ENCODE peak calls at places on chromosome 1, in seven cellular contexts. Z is psoas muscle, F is stomach, J is tibial artery, G is adrenal gland, B is brain microvascular endothelial cell, T is ovary. L is an unnamed sample.

GRCh38 chr1:203306970-203307541 is 1.7 kb downstream of the BTG2 start:
- DNase-seq in Z (no peak), F (peak), J (peak), G (no peak), B (no peak), T (peak), L (no peak)

GRCh38 chr1:196535727-196536126 is 72.5 kb downstream of the KCNT2 start:
- DNase-seq in Z (no peak), F (no peak), J (no peak), G (no peak), B (peak), T (peak), L (no peak)

GRCh38 chr1:113057006-113057405 is 16.0 kb upstream of the LRIG2 start:
- DNase-seq in Z (no peak), F (no peak), J (no peak), G (no peak), B (no peak), T (no peak), L (no peak)

GRCh38 chr1:26959722-26960624 is at the start of gene KDF1:
- DNase-seq in Z (no peak), F (peak), J (no peak), G (no peak), B (no peak), T (no peak), L (no peak)

GRCh38 chr1:70038025-70038424 is 167.4 kb downstream of the LRRC40 start:
- DNase-seq in Z (no peak), F (no peak), J (no peak), G (no peak), B (peak), T (no peak), L (no peak)

GRCh38 chr1:24652382-24652781 is 9.3 kb downstream of the SRRM1 start:
- DNase-seq in Z (no peak), F (no peak), J (no peak), G (no peak), B (no peak), T (no peak), L (no peak)

GRCh38 chr1:172719066-172719627 is 60.2 kb downstream of the FASLG start:
- DNase-seq in Z (no peak), F (no peak), J (no peak), G (no peak), B (no peak), T (no peak), L (no peak)

GRCh38 chr1:201299968-201300367 is 16.7 kb downstream of the PKP1 start:
- DNase-seq in Z (no peak), F (peak), J (no peak), G (peak), B (no peak), T (no peak), L (peak)

GRCh38 chr1:70318191-70318590 is 36.3 kb downstream of the ANKRD13C start:
- DNase-seq in Z (no peak), F (no peak), J (no peak), G (no peak), B (no peak), T (no peak), L (no peak)

GRCh38 chr1:186188004-186188539 is 187.0 kb downstream of the TPR start:
- DNase-seq in Z (no peak), F (no peak), J (no peak), G (no peak), B (peak), T (no peak), L (no peak)

GRCh38 chr1:224513787-224514209 is 79.2 kb upstream of the WDR26 start:
- DNase-seq in Z (peak), F (peak), J (peak), G (peak), B (peak), T (peak), L (peak)

GRCh38 chr1:206909883-206910318 is 11.8 kb downstream of the FCMR start:
- DNase-seq in Z (peak), F (no peak), J (peak), G (no peak), B (no peak), T (no peak), L (no peak)

GRCh38 chr1:200307755-200308066 is 102.1 kb downstream of the ZNF281 start:
- DNase-seq in Z (no peak), F (no peak), J (no peak), G (no peak), B (no peak), T (no peak), L (no peak)

GRCh38 chr1:151980287-151981177 is 13.1 kb downstream of the S100A10 start:
- DNase-seq in Z (peak), F (no peak), J (peak), G (peak), B (no peak), T (no peak), L (no peak)

GRCh38 chr1:192159769-192160168 is 1.5 kb downstream of the RGS18 start:
- DNase-seq in Z (no peak), F (no peak), J (no peak), G (no peak), B (no peak), T (no peak), L (no peak)

GRCh38 chr1:206897175-206897574 is at the start of gene IL24:
- DNase-seq in Z (no peak), F (peak), J (no peak), G (no peak), B (no peak), T (no peak), L (no peak)

GRCh38 chr1:119331915-119332314 is 36.7 kb upstream of the HAO2 start:
- DNase-seq in Z (no peak), F (no peak), J (no peak), G (no peak), B (no peak), T (no peak), L (no peak)

GRCh38 chr1:193540511-193540910 is 354.1 kb upstream of the B3GALT2 start:
- DNase-seq in Z (no peak), F (no peak), J (no peak), G (no peak), B (no peak), T (no peak), L (no peak)

GRCh38 chr1:63701187-63701586 is 72.6 kb upstream of the ROR1 start:
- DNase-seq in Z (no peak), F (peak), J (no peak), G (no peak), B (no peak), T (no peak), L (peak)

GRCh38 chr1:205354259-205354904 is 2.3 kb downstream of the KLHDC8A start:
- DNase-seq in Z (no peak), F (peak), J (no peak), G (peak), B (peak), T (peak), L (peak)

GRCh38 chr1:26582053-26582835 is 52.7 kb downstream of the RPS6KA1 start:
- DNase-seq in Z (no peak), F (no peak), J (no peak), G (no peak), B (no peak), T (no peak), L (no peak)

GRCh38 chr1:182631954-182632353 is 27.8 kb upstream of the RGS16 start:
- DNase-seq in Z (no peak), F (no peak), J (no peak), G (no peak), B (no peak), T (no peak), L (no peak)

GRCh38 chr1:240092301-240093119 is 827 bp downstream of the FMN2 start:
- DNase-seq in Z (no peak), F (no peak), J (no peak), G (peak), B (peak), T (peak), L (no peak)

GRCh38 chr1:90204036-90204594 is 209.2 kb downstream of the ZNF326 start:
- DNase-seq in Z (no peak), F (no peak), J (no peak), G (no peak), B (no peak), T (no peak), L (no peak)

GRCh38 chr1:158112994-158113758 is 67.5 kb upstream of the CD1D start:
- DNase-seq in Z (no peak), F (no peak), J (no peak), G (peak), B (no peak), T (peak), L (peak)

GRCh38 chr1:9119745-9120144 is 9.2 kb downstream of the GPR157 start:
- DNase-seq in Z (no peak), F (no peak), J (no peak), G (no peak), B (no peak), T (no peak), L (no peak)

GRCh38 chr1:42214447-42214871 is 49.9 kb upstream of the GUCA2A start:
- DNase-seq in Z (no peak), F (peak), J (no peak), G (no peak), B (peak), T (no peak), L (no peak)

GRCh38 chr1:53508991-53509663 is 49.9 kb downstream of the DMRTB1 start:
- DNase-seq in Z (no peak), F (no peak), J (no peak), G (peak), B (no peak), T (no peak), L (peak)

GRCh38 chr1:230026572-230026971 is 40.5 kb upstream of the GALNT2 start:
- DNase-seq in Z (no peak), F (no peak), J (no peak), G (no peak), B (no peak), T (no peak), L (no peak)

GRCh38 chr1:42183646-42184268 is 19.2 kb upstream of the GUCA2A start:
- DNase-seq in Z (no peak), F (no peak), J (no peak), G (no peak), B (no peak), T (no peak), L (no peak)

GRCh38 chr1:155978973-155979429 is 654 bp upstream of the ARHGEF2 start:
- DNase-seq in Z (no peak), F (no peak), J (no peak), G (no peak), B (no peak), T (no peak), L (no peak)

GRCh38 chr1:53681647-53682368 is 57.2 kb downstream of the GLIS1 start:
- DNase-seq in Z (peak), F (peak), J (no peak), G (peak), B (no peak), T (peak), L (peak)

GRCh38 chr1:235584973-235585372 is 64.6 kb downstream of the GNG4 start:
- DNase-seq in Z (no peak), F (no peak), J (no peak), G (no peak), B (no peak), T (no peak), L (no peak)

GRCh38 chr1:160309183-160309535 is 24.2 kb upstream of the PEX19 start:
- DNase-seq in Z (no peak), F (no peak), J (no peak), G (no peak), B (peak), T (no peak), L (no peak)

GRCh38 chr1:98025858-98026257 is 105.0 kb upstream of the DPYD start:
- DNase-seq in Z (no peak), F (no peak), J (no peak), G (no peak), B (no peak), T (no peak), L (no peak)

GRCh38 chr1:115317101-115318012 is 20.7 kb downstream of the NGF start:
- DNase-seq in Z (no peak), F (peak), J (no peak), G (no peak), B (no peak), T (no peak), L (no peak)

GRCh38 chr1:153540394-153541361 is at the start of gene S100A5:
- DNase-seq in Z (no peak), F (no peak), J (peak), G (no peak), B (no peak), T (peak), L (no peak)

GRCh38 chr1:247070645-247071044 is 8.0 kb downstream of the ZNF670 start:
- DNase-seq in Z (no peak), F (no peak), J (no peak), G (no peak), B (no peak), T (no peak), L (no peak)

GRCh38 chr1:208242829-208243521 is 1.2 kb downstream of the PLXNA2 start:
- DNase-seq in Z (peak), F (peak), J (no peak), G (no peak), B (no peak), T (no peak), L (peak)

DNA sequence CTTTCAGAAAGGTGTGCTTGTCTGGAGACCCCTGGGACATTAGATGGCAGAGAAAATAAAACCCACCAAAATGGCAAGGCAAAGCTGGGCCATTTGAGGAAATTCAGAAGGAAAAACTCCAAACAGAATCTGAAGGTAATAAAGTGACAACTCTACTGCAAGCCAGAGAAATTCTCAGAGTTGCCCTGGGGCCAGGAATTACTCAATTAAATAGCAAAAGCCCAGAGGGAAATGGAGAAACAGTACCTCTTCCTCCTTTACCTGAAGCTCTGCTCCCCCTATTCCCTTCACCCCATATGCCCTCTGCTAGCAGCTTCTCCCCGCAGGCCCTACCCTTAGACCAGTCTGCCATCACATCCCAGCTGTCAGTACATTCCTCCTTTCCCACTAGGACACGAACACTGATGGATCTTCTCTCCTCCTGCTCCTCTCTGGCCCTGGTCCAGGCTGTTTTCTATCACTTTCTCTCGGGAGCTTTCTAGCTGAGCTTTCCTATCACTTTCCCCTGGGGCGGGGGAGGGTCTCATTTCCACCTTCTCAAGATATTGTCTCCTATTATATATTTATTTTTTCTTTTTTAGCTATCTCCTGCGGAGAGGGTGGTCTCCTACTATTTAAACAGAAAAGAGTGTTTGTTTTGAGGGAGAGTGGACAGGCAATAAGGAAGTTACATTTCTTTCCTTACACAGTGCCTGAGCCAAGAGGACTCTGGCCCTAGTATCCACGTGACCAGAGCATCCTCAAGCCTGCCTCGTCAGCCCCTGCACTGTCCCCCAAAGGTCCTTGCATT is 47.7 kb upstream of the RBM15 start:
- DNase-seq in Z (no peak), F (no peak), J (no peak), G (no peak), B (no peak), T (no peak), L (no peak)
- H3K27ac ChIP-seq in Z (no peak), F (no peak), J (no peak), G (no peak), B (no peak), T (no peak), L (no peak)

GRCh38 chr1:15717418-15718131 is 18.5 kb upstream of the SLC25A34 start:
- DNase-seq in Z (no peak), F (peak), J (no peak), G (no peak), B (no peak), T (no peak), L (no peak)

GRCh38 chr1:15719721-15720120 is 16.3 kb upstream of the SLC25A34 start:
- DNase-seq in Z (no peak), F (no peak), J (no peak), G (no peak), B (no peak), T (no peak), L (no peak)

GRCh38 chr1:15714438-15715136 is 21.5 kb upstream of the SLC25A34 start:
- DNase-seq in Z (no peak), F (no peak), J (no peak), G (no peak), B (peak), T (no peak), L (peak)

GRCh38 chr1:15720861-15721260 is 15.2 kb upstream of the SLC25A34 start:
- DNase-seq in Z (no peak), F (no peak), J (no peak), G (no peak), B (no peak), T (no peak), L (no peak)

DNA sequence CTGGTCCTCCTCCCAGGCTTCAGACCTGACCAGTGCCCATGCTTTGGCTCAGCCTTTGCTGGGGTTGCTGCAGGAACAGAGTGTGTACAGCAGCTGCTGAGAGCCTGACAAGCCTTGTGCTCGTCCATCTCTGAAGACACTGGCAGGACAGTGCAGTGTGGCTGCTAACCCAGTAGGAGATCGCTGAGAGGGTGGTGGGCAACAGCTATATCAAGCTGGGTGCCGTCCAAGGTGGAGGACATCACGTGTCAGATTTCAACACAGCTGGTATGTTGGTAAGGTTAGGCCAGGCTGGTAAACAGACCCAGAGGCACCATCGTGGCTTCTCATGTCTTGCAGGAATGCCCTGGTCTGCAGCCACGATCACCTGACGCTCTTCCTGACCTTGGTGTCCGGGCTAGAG is 17.9 kb upstream of the SLC25A34 start:
- DNase-seq in Z (peak), F (peak), J (no peak), G (peak), B (no peak), T (no peak), L (no peak)
- H3K27ac ChIP-seq in Z (peak), F (peak), J (no peak), G (no peak), B (no peak), T (no peak), L (peak)

GRCh38 chr1:180227843-180228647 is 2.0 kb upstream of the LHX4 start:
- DNase-seq in Z (no peak), F (no peak), J (peak), G (no peak), B (no peak), T (no peak), L (no peak)

GRCh38 chr1:180229483-180230415 is at the start of gene LHX4:
- DNase-seq in Z (no peak), F (no peak), J (peak), G (no peak), B (no peak), T (no peak), L (peak)

GRCh38 chr1:180230416-180230790 is 339 bp downstream of the LHX4 start:
- DNase-seq in Z (no peak), F (no peak), J (peak), G (no peak), B (no peak), T (no peak), L (no peak)

GRCh38 chr1:180230791-180231505 is 884 bp downstream of the LHX4 start:
- DNase-seq in Z (no peak), F (no peak), J (peak), G (no peak), B (no peak), T (no peak), L (no peak)

GRCh38 chr1:180228648-180229482 is 1.2 kb upstream of the LHX4 start:
- DNase-seq in Z (no peak), F (no peak), J (peak), G (no peak), B (no peak), T (no peak), L (no peak)
- H3K27ac ChIP-seq in Z (no peak), F (no peak), J (no peak), G (no peak), B (no peak), T (no peak), L (no peak)

GRCh38 chr1:36097693-36098585 is 9.2 kb downstream of the ADPRS start:
- DNase-seq in Z (no peak), F (no peak), J (no peak), G (peak), B (no peak), T (no peak), L (no peak)

GRCh38 chr1:36094621-36095061 is 5.9 kb downstream of the ADPRS start:
- DNase-seq in Z (no peak), F (no peak), J (peak), G (peak), B (no peak), T (no peak), L (no peak)

GRCh38 chr1:36095760-36096405 is 7.2 kb downstream of the ADPRS start:
- DNase-seq in Z (no peak), F (no peak), J (peak), G (peak), B (no peak), T (peak), L (no peak)

GRCh38 chr1:36098650-36099365 is 10.1 kb downstream of the ADPRS start:
- DNase-seq in Z (no peak), F (no peak), J (no peak), G (no peak), B (no peak), T (no peak), L (no peak)

DNA sequence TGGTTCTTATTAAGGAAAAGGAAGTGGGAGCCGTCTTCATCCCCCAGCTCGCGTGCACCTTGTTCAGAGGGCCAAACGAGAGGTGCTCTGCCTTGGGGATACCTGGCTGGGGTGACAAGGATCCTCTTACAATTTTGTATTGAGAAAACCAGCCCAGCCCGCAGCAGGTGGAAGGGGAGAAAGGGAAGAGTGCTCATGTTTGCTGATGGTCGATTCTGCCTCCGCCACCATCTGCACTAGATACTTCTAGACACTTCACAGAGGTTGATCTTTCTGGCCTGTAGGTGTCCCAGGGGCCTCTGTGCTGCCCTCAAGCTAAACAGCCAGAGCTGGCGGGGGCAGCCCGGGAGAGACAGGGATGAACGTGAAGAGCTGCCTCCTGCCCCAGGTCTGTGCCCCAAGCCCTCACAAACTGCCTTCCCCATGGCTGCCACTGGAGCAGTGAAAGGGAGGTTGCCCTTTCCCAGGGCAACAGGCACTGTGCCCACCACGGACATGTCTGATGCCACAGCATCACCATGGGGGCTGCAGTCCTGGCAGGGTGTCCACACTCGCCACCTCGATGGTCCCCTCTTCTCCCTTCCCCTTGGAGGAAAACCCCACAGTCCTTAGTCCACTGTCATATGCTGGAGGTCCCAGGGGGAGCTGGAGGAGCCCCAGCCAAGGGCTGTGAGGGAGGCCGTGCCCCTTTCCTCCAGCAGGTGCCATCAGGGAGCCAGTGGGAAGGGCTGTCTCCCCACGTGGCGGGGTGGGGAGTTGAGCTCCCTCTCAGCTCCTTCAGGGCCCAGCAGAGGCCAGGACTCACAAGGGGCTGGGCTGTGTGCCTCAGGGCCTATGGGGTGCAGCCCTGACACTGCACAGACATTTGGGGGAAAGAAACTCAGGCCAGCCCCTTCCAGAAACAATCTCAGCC is 8.1 kb downstream of the ADPRS start:
- DNase-seq in Z (no peak), F (no peak), J (no peak), G (peak), B (no peak), T (peak), L (no peak)
- H3K27ac ChIP-seq in Z (no peak), F (no peak), J (no peak), G (no peak), B (no peak), T (no peak), L (peak)

GRCh38 chr1:231931146-231931545 is 304.6 kb downstream of the DISC1 start:
- DNase-seq in Z (no peak), F (no peak), J (no peak), G (no peak), B (no peak), T (no peak), L (no peak)
- H3K27ac ChIP-seq in Z (no peak), F (no peak), J (no peak), G (no peak), B (no peak), T (no peak), L (no peak)